ENCODE peak calls at places on chromosomes 13 and 19, in eight cellular contexts. F is T-helper 1 cell; S is NCI-H345; J is stimulated activated CD4-positive, alpha-beta T cell treated with anti-CD3 and anti-CD28 coated beads, TNF-alpha, amount 100 ng/mL, for 1 hour; M is HCEC 1CT; N is effector memory CD4-positive, alpha-beta T cell; D is amygdala; R is globus pallidus. I is an unnamed sample.

GRCh38 chr19:55270172-55270942 is 9.6 kb downstream of the HSPBP1 start:
- DNase-seq in F (no peak), S (no peak), J (no peak), M (no peak), N (no peak), D (no peak), R (no peak), I (no peak)

GRCh38 chr13:92896842-92897241 is 329.8 kb upstream of the GPC6 start:
- DNase-seq in F (no peak), S (peak), J (no peak), M (no peak), N (no peak), D (no peak), R (no peak), I (no peak)

GRCh38 chr13:32530841-32531253 is 7.7 kb downstream of the N4BP2L2 start:
- DNase-seq in F (peak), S (no peak), J (no peak), M (peak), N (no peak), D (no peak), R (peak), I (no peak)

GRCh38 chr13:42266464-42266863 is 5.5 kb upstream of the AKAP11 start:
- DNase-seq in F (no peak), S (no peak), J (no peak), M (peak), N (no peak), D (no peak), R (no peak), I (no peak)

GRCh38 chr19:11375143-11375948 is 880 bp downstream of the SWSAP1 start:
- DNase-seq in F (peak), S (no peak), J (peak), M (no peak), N (peak), D (no peak), R (no peak), I (peak)

GRCh38 chr13:101018720-101019119 is 344.1 kb upstream of the TMTC4 start:
- DNase-seq in F (no peak), S (no peak), J (no peak), M (peak), N (no peak), D (no peak), R (no peak), I (no peak)

GRCh38 chr19:57559008-57559403 is 657 bp downstream of the ZNF550 start:
- DNase-seq in F (no peak), S (no peak), J (no peak), M (peak), N (no peak), D (no peak), R (no peak), I (no peak)

GRCh38 chr19:2045501-2046045 is 5.5 kb downstream of the MKNK2 start:
- DNase-seq in F (no peak), S (no peak), J (no peak), M (no peak), N (no peak), D (no peak), R (no peak), I (no peak)

I was measured in stimulated activated CD8-positive, alpha-beta memory T cell treated with anti-CD3 and anti-CD28 coated beads, Interleukin-15, amount 100 ng/mL, for 4 hours.